ENCODE peak calls at places on chromosome 2, in six cellular contexts. S is lower leg skin, N is tibial nerve, Z is breast epithelium, P is heart left ventricle, L is GM12891. F is an unnamed sample.

GRCh38 chr2:40179801-40180200 is 272.1 kb downstream of the SLC8A1 start:
- DNase-seq in S (no peak), N (no peak), Z (no peak), P (no peak), L (no peak), F (no peak)

GRCh38 chr2:197322729-197323720 is 12.4 kb upstream of the ANKRD44 start:
- DNase-seq in S (no peak), N (no peak), Z (no peak), P (no peak), L (no peak), F (no peak)

GRCh38 chr2:218570850-218571249 is 2.2 kb downstream of the CNOT9 start:
- DNase-seq in S (no peak), N (no peak), Z (no peak), P (no peak), L (no peak), F (no peak)

GRCh38 chr2:101361519-101361918 is 25.8 kb downstream of the CREG2 start:
- DNase-seq in S (no peak), N (no peak), Z (no peak), P (no peak), L (no peak), F (no peak)

GRCh38 chr2:79437416-79438281 is 75.2 kb upstream of the CTNNA2 start:
- DNase-seq in S (no peak), N (no peak), Z (no peak), P (no peak), L (no peak), F (no peak)

GRCh38 chr2:29916571-29916970 is 4.8 kb downstream of the ALK start:
- DNase-seq in S (no peak), N (no peak), Z (no peak), P (no peak), L (no peak), F (no peak)

GRCh38 chr2:215071676-215072075 is 66.8 kb downstream of the ABCA12 start:
- DNase-seq in S (peak), N (no peak), Z (no peak), P (no peak), L (no peak), F (no peak)

GRCh38 chr2:241088376-241088775 is 13.7 kb downstream of the MTERF4 start:
- DNase-seq in S (no peak), N (no peak), Z (no peak), P (no peak), L (no peak), F (no peak)

GRCh38 chr2:95274291-95275150 is at the start of gene PROM2:
- DNase-seq in S (peak), N (no peak), Z (peak), P (peak), L (no peak), F (no peak)

GRCh38 chr2:28654981-28655322 is 96.7 kb upstream of the PPP1CB start:
- DNase-seq in S (no peak), N (no peak), Z (no peak), P (no peak), L (no peak), F (no peak)

GRCh38 chr2:209422191-209422754 is 1.6 kb upstream of the MAP2 start:
- DNase-seq in S (peak), N (no peak), Z (no peak), P (no peak), L (no peak), F (no peak)

GRCh38 chr2:209426432-209426831 is 2.6 kb downstream of the MAP2 start:
- DNase-seq in S (no peak), N (no peak), Z (no peak), P (no peak), L (no peak), F (no peak)

GRCh38 chr2:209425082-209426071 is 1.5 kb downstream of the MAP2 start:
- DNase-seq in S (peak), N (no peak), Z (no peak), P (peak), L (peak), F (peak)

GRCh38 chr2:209423562-209424541 is at the start of gene MAP2:
- DNase-seq in S (peak), N (peak), Z (peak), P (peak), L (peak), F (peak)
- TF ChIP-seq POLR2A in S (no peak), N (no peak), Z (no peak), P (peak), L (no peak), F (no peak)

GRCh38 chr2:201257381-201257940 is 2.9 kb upstream of the CASP8 start:
- DNase-seq in S (no peak), N (no peak), Z (no peak), P (peak), L (peak), F (no peak)

GRCh38 chr2:201258666-201258999 is 1.7 kb upstream of the CASP8 start:
- DNase-seq in S (peak), N (no peak), Z (no peak), P (no peak), L (no peak), F (no peak)

GRCh38 chr2:201256001-201256544 is 4.3 kb upstream of the CASP8 start:
- DNase-seq in S (no peak), N (no peak), Z (no peak), P (no peak), L (no peak), F (peak)

GRCh38 chr2:201259216-201259615 is 1.1 kb upstream of the CASP8 start:
- DNase-seq in S (no peak), N (no peak), Z (no peak), P (no peak), L (no peak), F (peak)

GRCh38 chr2:201257941-201258665 is 2.2 kb upstream of the CASP8 start:
- DNase-seq in S (peak), N (peak), Z (peak), P (peak), L (peak), F (peak)
- TF ChIP-seq POLR2A in S (no peak), N (no peak), Z (no peak), P (no peak), L (no peak), F (peak)

DNA sequence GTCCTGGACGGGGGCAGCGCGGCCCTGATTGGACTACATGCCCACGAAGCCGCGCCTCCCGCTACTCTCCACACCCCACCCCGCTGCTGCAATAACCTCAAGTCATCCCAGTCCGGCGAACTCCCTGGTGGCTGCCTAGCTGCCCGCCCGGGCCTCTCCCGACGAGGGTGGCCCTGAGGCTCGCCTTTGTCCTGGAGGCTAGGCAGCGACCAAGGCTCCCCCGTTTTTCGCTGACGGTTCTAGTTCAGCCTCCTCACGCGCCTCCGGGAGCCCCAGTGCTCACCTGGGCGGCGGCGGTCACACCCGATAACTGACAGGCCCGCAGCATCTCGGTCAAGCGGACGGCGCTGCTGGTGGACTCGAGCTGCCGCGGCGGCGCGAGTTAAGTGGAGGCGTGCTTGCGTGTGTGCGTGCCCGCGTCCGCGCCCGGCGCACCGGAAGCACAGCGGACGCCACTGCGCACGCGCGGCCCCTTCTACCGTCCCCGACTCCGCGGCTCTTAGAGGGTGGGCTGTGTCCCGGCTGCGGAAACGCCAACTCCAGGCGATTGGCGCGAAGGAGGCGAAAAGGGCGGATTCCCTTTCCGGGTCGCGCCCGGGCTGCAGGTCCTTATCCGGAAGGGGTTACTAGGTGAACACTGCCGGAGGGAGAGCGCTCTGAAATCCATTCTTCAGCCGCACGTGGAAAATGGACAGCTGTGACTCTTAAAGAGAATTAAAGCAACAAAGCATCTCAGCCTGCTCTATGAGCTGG is at the start of gene IMMT:
- DNase-seq in S (peak), N (peak), Z (peak), P (peak), L (peak), F (peak)
- TF ChIP-seq POLR2A in S (peak), N (peak), Z (peak), P (peak), L (peak), F (peak)

GRCh38 chr2:119241205-119241532 is 17.5 kb downstream of the STEAP3 start:
- DNase-seq in S (no peak), N (no peak), Z (no peak), P (no peak), L (no peak), F (no peak)

GRCh38 chr2:119236796-119237195 is 13.2 kb downstream of the STEAP3 start:
- DNase-seq in S (no peak), N (no peak), Z (no peak), P (no peak), L (no peak), F (no peak)

GRCh38 chr2:119243621-119244020 is 20.0 kb downstream of the STEAP3 start:
- DNase-seq in S (no peak), N (no peak), Z (no peak), P (no peak), L (no peak), F (no peak)

GRCh38 chr2:119242276-119243119 is 18.9 kb downstream of the STEAP3 start:
- DNase-seq in S (no peak), N (no peak), Z (no peak), P (no peak), L (no peak), F (no peak)

DNA sequence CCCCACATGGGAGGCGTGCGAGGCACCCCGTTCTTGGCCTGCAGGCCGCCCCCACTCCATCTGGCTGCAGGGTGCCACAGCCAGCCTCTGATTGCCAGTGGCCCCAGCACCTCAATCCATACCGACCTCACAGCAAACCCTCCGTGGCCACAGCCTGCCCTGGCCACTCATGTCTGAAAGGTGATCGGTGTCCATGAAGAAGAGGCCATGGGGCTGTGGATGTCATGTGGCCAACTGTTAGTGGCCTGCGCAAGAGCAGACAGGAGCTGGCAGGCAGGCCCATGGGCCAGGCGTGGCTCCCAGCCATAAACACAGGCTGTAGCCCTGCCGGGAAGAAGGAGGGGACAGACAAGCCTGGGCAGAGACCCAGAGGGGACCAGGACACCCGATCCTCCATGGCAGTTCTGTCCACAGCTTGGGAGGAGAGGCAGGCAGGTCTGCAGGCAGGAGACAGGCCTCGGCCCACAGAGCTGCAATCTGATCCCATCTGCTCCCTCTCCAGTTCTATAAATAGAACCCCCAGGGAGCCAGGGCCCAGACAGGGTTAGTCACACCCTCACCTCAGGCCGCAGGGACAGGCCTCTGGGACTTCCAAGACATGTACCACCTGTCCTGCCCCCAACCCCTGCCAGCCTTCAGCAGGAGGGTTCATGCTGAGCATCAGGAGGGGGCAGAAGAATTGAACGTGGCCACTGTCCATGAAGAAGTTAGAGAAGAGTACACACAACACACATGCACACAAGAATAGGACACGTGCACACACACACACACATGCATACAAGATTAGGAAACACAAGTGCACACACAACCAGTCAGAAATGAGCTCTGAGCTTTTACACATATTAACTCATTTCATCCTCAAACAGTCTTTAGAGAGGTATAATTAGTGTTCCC is 16.9 kb downstream of the STEAP3 start:
- DNase-seq in S (no peak), N (no peak), Z (no peak), P (peak), L (no peak), F (no peak)
- TF ChIP-seq POLR2A in S (no peak), N (no peak), Z (no peak), P (no peak), L (no peak), F (no peak)

GRCh38 chr2:36964496-36965058 is 1.8 kb downstream of the STRN start:
- DNase-seq in S (no peak), N (no peak), Z (no peak), P (no peak), L (no peak), F (peak)

GRCh38 chr2:36965751-36966369 is 476 bp downstream of the STRN start:
- DNase-seq in S (peak), N (no peak), Z (peak), P (peak), L (peak), F (peak)

GRCh38 chr2:36965196-36965595 is 1.1 kb downstream of the STRN start:
- DNase-seq in S (no peak), N (no peak), Z (no peak), P (no peak), L (no peak), F (peak)

GRCh38 chr2:36967236-36967876 is 1.0 kb upstream of the STRN start:
- DNase-seq in S (no peak), N (no peak), Z (no peak), P (no peak), L (no peak), F (peak)

GRCh38 chr2:36966370-36967235 is at the start of gene STRN:
- DNase-seq in S (peak), N (peak), Z (peak), P (peak), L (peak), F (peak)
- TF ChIP-seq POLR2A in S (peak), N (peak), Z (no peak), P (peak), L (peak), F (peak)

F was measured in erythroblast.